ENCODE peak calls at places on chromosomes 16 and 17, in four cellular contexts. N is cerebellum, I is fibroblast of villous mesenchyme, F is GM04504. H is an unnamed sample.
A peak's percentile ranks its signal among the peaks of the same experiment; 100 is the strongest.

GRCh38 chr16:19840524-19841110 is 44.0 kb downstream of the GPRC5B start:
- DNase-seq in F (no peak), N (no peak), I (no peak), H (no peak)

GRCh38 chr16:89845417-89845816 is 17.1 kb downstream of the SPIRE2 start:
- DNase-seq in F (no peak), N (no peak), I (no peak), H (no peak)

GRCh38 chr16:11016993-11017392 is 72.6 kb downstream of the CLEC16A start:
- DNase-seq in F (no peak), N (no peak), I (peak; percentile 76), H (peak; percentile 76)

GRCh38 chr17:38815576-38816193 is 9.4 kb downstream of the CWC25 start:
- DNase-seq in F (no peak), I (peak; percentile 48), N (no peak), H (peak; percentile 64)

GRCh38 chr17:40793800-40794199 is 6.0 kb downstream of the KRT28 start:
- DNase-seq in F (no peak), I (no peak), N (no peak), H (no peak)

GRCh38 chr17:42061641-42062487 is 11.5 kb upstream of the C17orf113 start:
- DNase-seq in F (no peak), N (no peak), I (no peak), H (no peak)

GRCh38 chr17:79789943-79790804 is 6.7 kb downstream of the CBX8 start:
- DNase-seq in I (no peak), F (no peak), N (no peak), H (no peak)

GRCh38 chr17:29643817-29644160 is 21.1 kb upstream of the CORO6 start:
- DNase-seq in I (no peak), N (no peak), F (no peak), H (no peak)

GRCh38 chr16:2171601-2172178 is 16.1 kb downstream of the TRAF7 start:
- DNase-seq in F (no peak), I (no peak), N (no peak), H (no peak)

GRCh38 chr16:77424841-77425604 is 9.8 kb downstream of the ADAMTS18 start:
- DNase-seq in I (no peak), N (no peak), F (no peak), H (no peak)

GRCh38 chr16:67942200-67942509 is 1.8 kb downstream of the LCAT start:
- DNase-seq in I (no peak), F (no peak), N (peak; percentile 58), H (peak; percentile 50)

GRCh38 chr16:48365030-48365600 is 20.1 kb downstream of the SIAH1 start:
- DNase-seq in I (peak; percentile 42), N (no peak), F (no peak), H (no peak)

GRCh38 chr17:67431210-67432015 is 54.3 kb downstream of the PITPNC1 start:
- DNase-seq in I (peak; percentile 72), F (peak; percentile 79), N (no peak), H (peak; percentile 91)

GRCh38 chr16:20415541-20415940 is 6.2 kb downstream of the ACSM5 start:
- DNase-seq in I (no peak), N (no peak), F (no peak), H (no peak)

H was measured in mesenchymal stem cell.